ENCODE peak calls at places on chromosome 22, in nine cellular contexts. One of them, this sample, is unnamed.
A peak's percentile ranks its signal among the peaks of the same experiment; 100 is the strongest.

GRCh38 chr22:45692549-45692948 is 20.9 kb downstream of the ATXN10 start:
- DNase-seq in testis: no peak
- DNase-seq in Peyer's patch: no peak
- DNase-seq in ovary: no peak
- DNase-seq in tibial nerve: no peak
- DNase-seq in right lobe of liver: no peak
- DNase-seq in endothelial cell of umbilical vein: peak; percentile 79
- DNase-seq in A549: peak; percentile 60
- DNase-seq in spleen: no peak
- DNase-seq in this sample: no peak

GRCh38 chr22:29129644-29130201 is 56.9 kb downstream of the KREMEN1 start:
- DNase-seq in testis: no peak
- DNase-seq in Peyer's patch: no peak
- DNase-seq in tibial nerve: no peak
- DNase-seq in endothelial cell of umbilical vein: no peak
- DNase-seq in ovary: no peak
- DNase-seq in spleen: no peak
- DNase-seq in right lobe of liver: no peak
- DNase-seq in A549: no peak
- DNase-seq in this sample: no peak

GRCh38 chr22:49023161-49023878 is 804.4 kb downstream of the BRD1 start:
- DNase-seq in testis: no peak
- DNase-seq in spleen: peak; percentile 66
- DNase-seq in Peyer's patch: no peak
- DNase-seq in endothelial cell of umbilical vein: no peak
- DNase-seq in tibial nerve: no peak
- DNase-seq in ovary: no peak
- DNase-seq in right lobe of liver: no peak
- DNase-seq in A549: no peak
- DNase-seq in this sample: no peak

GRCh38 chr22:30671071-30671470 is 3.4 kb upstream of the DUSP18 start:
- DNase-seq in Peyer's patch: no peak
- DNase-seq in A549: no peak
- DNase-seq in testis: peak; percentile 64
- DNase-seq in ovary: no peak
- DNase-seq in endothelial cell of umbilical vein: no peak
- DNase-seq in spleen: no peak
- DNase-seq in tibial nerve: no peak
- DNase-seq in right lobe of liver: no peak
- DNase-seq in this sample: no peak

GRCh38 chr22:28146401-28147304 is 227.6 kb upstream of the PITPNB start:
- DNase-seq in Peyer's patch: no peak
- DNase-seq in right lobe of liver: no peak
- DNase-seq in A549: no peak
- DNase-seq in endothelial cell of umbilical vein: no peak
- DNase-seq in tibial nerve: no peak
- DNase-seq in spleen: no peak
- DNase-seq in testis: no peak
- DNase-seq in ovary: no peak
- DNase-seq in this sample: no peak

GRCh38 chr22:38826801-38827200 is 17.0 kb downstream of the NPTXR start:
- DNase-seq in A549: no peak
- DNase-seq in right lobe of liver: no peak
- DNase-seq in endothelial cell of umbilical vein: no peak
- DNase-seq in Peyer's patch: no peak
- DNase-seq in testis: no peak
- DNase-seq in spleen: no peak
- DNase-seq in tibial nerve: no peak
- DNase-seq in ovary: no peak
- DNase-seq in this sample: no peak

GRCh38 chr22:46025973-46026906 is 49.3 kb upstream of the WNT7B start:
- DNase-seq in spleen: peak; percentile 63
- DNase-seq in ovary: peak; percentile 43
- DNase-seq in testis: no peak
- DNase-seq in right lobe of liver: peak; percentile 35
- DNase-seq in endothelial cell of umbilical vein: no peak
- DNase-seq in A549: no peak
- DNase-seq in Peyer's patch: no peak
- DNase-seq in tibial nerve: peak; percentile 7
- DNase-seq in this sample: no peak

GRCh38 chr22:40323681-40324083 is 22.6 kb upstream of the ADSL start:
- DNase-seq in tibial nerve: no peak
- DNase-seq in testis: peak; percentile 43
- DNase-seq in right lobe of liver: no peak
- DNase-seq in Peyer's patch: no peak
- DNase-seq in ovary: no peak
- DNase-seq in spleen: no peak
- DNase-seq in endothelial cell of umbilical vein: no peak
- DNase-seq in A549: no peak
- DNase-seq in this sample: no peak

GRCh38 chr22:30038219-30038618 is 42.0 kb upstream of the HORMAD2 start:
- DNase-seq in testis: no peak
- DNase-seq in endothelial cell of umbilical vein: peak; percentile 68
- DNase-seq in tibial nerve: no peak
- DNase-seq in spleen: no peak
- DNase-seq in Peyer's patch: no peak
- DNase-seq in A549: peak; percentile 38
- DNase-seq in right lobe of liver: no peak
- DNase-seq in ovary: no peak
- DNase-seq in this sample: no peak

GRCh38 chr22:23263651-23264555 is 83.6 kb downstream of the BCR start:
- DNase-seq in A549: no peak
- DNase-seq in spleen: peak; percentile 88
- DNase-seq in ovary: no peak
- DNase-seq in right lobe of liver: no peak
- DNase-seq in endothelial cell of umbilical vein: no peak
- DNase-seq in testis: no peak
- DNase-seq in tibial nerve: no peak
- DNase-seq in Peyer's patch: peak; percentile 52
- DNase-seq in this sample: no peak

GRCh38 chr22:40329466-40329865 is 16.8 kb upstream of the ADSL start:
- DNase-seq in Peyer's patch: no peak
- DNase-seq in endothelial cell of umbilical vein: no peak
- DNase-seq in ovary: no peak
- DNase-seq in right lobe of liver: no peak
- DNase-seq in A549: no peak
- DNase-seq in tibial nerve: no peak
- DNase-seq in spleen: no peak
- DNase-seq in testis: no peak
- DNase-seq in this sample: no peak

GRCh38 chr22:50342651-50343540 is at the start of gene PPP6R2:
- DNase-seq in tibial nerve: peak; percentile 78
- DNase-seq in ovary: peak; percentile 87
- DNase-seq in Peyer's patch: peak; percentile 84
- DNase-seq in right lobe of liver: peak; percentile 88
- DNase-seq in testis: peak; percentile 86
- DNase-seq in A549: peak; percentile 68
- DNase-seq in endothelial cell of umbilical vein: peak; percentile 44
- DNase-seq in spleen: peak; percentile 97
- DNase-seq in this sample: no peak

GRCh38 chr22:22048981-22049531 is 66.5 kb upstream of the TOP3B start:
- DNase-seq in right lobe of liver: no peak
- DNase-seq in Peyer's patch: no peak
- DNase-seq in spleen: no peak
- DNase-seq in tibial nerve: no peak
- DNase-seq in A549: no peak
- DNase-seq in ovary: no peak
- DNase-seq in testis: no peak
- DNase-seq in endothelial cell of umbilical vein: no peak
- DNase-seq in this sample: no peak
- H3K4me3 ChIP-seq in right lobe of liver: no peak overlapping the region
- H3K4me3 ChIP-seq in Peyer's patch: no peak overlapping the region
- H3K4me3 ChIP-seq in spleen: no peak overlapping the region
- H3K4me3 ChIP-seq in tibial nerve: no peak overlapping the region
- H3K4me3 ChIP-seq in A549: no peak overlapping the region
- H3K4me3 ChIP-seq in ovary: no peak overlapping the region
- H3K4me3 ChIP-seq in testis: no peak overlapping the region
- H3K4me3 ChIP-seq in endothelial cell of umbilical vein: no peak overlapping the region
- H3K4me3 ChIP-seq in this sample: no peak overlapping the region

GRCh38 chr22:44332946-44333345 is 20.2 kb upstream of the SHISAL1 start:
- DNase-seq in Peyer's patch: no peak
- DNase-seq in right lobe of liver: no peak
- DNase-seq in testis: no peak
- DNase-seq in endothelial cell of umbilical vein: no peak
- DNase-seq in tibial nerve: no peak
- DNase-seq in ovary: no peak
- DNase-seq in spleen: no peak
- DNase-seq in A549: no peak
- DNase-seq in this sample: no peak

GRCh38 chr22:44335903-44336803 is 23.4 kb upstream of the SHISAL1 start:
- DNase-seq in Peyer's patch: no peak
- DNase-seq in ovary: no peak
- DNase-seq in tibial nerve: no peak
- DNase-seq in endothelial cell of umbilical vein: no peak
- DNase-seq in testis: no peak
- DNase-seq in A549: no peak
- DNase-seq in right lobe of liver: no peak
- DNase-seq in spleen: no peak
- DNase-seq in this sample: no peak

GRCh38 chr22:44335066-44335839 is 22.5 kb upstream of the SHISAL1 start:
- DNase-seq in A549: no peak
- DNase-seq in right lobe of liver: no peak
- DNase-seq in Peyer's patch: no peak
- DNase-seq in spleen: no peak
- DNase-seq in ovary: no peak
- DNase-seq in tibial nerve: no peak
- DNase-seq in testis: no peak
- DNase-seq in endothelial cell of umbilical vein: no peak
- DNase-seq in this sample: no peak

GRCh38 chr22:44331881-44332714 is 19.3 kb upstream of the SHISAL1 start:
- DNase-seq in spleen: no peak
- DNase-seq in tibial nerve: no peak
- DNase-seq in A549: peak; percentile 22
- DNase-seq in Peyer's patch: no peak
- DNase-seq in ovary: no peak
- DNase-seq in endothelial cell of umbilical vein: no peak
- DNase-seq in right lobe of liver: no peak
- DNase-seq in testis: peak; percentile 39
- DNase-seq in this sample: no peak

DNA sequence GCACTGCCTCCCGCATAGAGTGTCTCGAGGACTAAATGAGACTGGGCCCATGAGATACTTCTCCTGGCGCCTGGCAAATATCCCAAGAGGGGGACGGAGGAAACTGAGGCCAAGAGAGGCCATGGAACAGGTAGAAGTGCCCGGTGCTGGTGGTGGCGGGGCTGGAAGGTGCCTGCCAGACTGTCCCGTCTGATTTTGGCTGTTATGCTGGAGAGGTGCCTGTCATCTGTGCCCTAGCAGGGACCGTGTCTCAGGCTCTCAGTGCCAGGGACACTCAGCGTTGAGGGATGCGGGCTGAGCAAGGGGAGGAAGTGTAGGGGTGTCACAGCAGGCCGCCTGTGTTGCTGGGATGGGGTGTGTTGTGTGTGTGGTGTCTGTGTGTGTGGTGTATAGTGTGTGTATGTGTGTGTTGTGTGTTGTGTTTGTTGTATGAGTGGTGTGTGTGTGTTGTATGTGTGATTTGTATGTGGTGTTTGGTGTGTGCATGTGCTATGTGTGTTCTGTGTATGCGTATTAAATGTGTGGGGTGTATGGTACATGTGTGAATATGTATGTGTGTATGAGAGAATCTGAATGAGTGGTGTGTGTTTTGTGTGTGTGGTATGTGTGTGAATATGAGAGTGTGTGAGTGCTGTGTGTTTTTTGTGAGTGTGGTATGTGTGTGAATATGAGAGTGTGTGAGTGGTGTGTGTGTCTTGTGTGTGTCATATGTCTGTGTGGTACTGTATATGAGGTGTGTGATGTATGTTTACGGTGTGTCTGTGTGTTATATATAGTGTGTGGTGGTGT is 21.3 kb upstream of the SHISAL1 start:
- DNase-seq in spleen: no peak
- DNase-seq in tibial nerve: no peak
- DNase-seq in testis: no peak
- DNase-seq in A549: no peak
- DNase-seq in ovary: no peak
- DNase-seq in Peyer's patch: no peak
- DNase-seq in endothelial cell of umbilical vein: no peak
- DNase-seq in right lobe of liver: no peak
- DNase-seq in this sample: no peak
- H3K4me1 ChIP-seq in spleen: peaks cover 25% of the 10 kb centered on the region
- H3K4me1 ChIP-seq in tibial nerve: no peaks in the 10 kb centered on the region
- H3K4me1 ChIP-seq in testis: peaks cover 3% of the 10 kb centered on the region
- H3K4me1 ChIP-seq in A549: peaks cover 30% of the 10 kb centered on the region
- H3K4me1 ChIP-seq in ovary: peaks cover 1% of the 10 kb centered on the region
- H3K4me1 ChIP-seq in Peyer's patch: no peaks in the 10 kb centered on the region
- H3K4me1 ChIP-seq in endothelial cell of umbilical vein: no peaks in the 10 kb centered on the region
- H3K4me1 ChIP-seq in right lobe of liver: no peaks in the 10 kb centered on the region
- H3K4me1 ChIP-seq in this sample: peaks cover 10% of the 10 kb centered on the region

DNA sequence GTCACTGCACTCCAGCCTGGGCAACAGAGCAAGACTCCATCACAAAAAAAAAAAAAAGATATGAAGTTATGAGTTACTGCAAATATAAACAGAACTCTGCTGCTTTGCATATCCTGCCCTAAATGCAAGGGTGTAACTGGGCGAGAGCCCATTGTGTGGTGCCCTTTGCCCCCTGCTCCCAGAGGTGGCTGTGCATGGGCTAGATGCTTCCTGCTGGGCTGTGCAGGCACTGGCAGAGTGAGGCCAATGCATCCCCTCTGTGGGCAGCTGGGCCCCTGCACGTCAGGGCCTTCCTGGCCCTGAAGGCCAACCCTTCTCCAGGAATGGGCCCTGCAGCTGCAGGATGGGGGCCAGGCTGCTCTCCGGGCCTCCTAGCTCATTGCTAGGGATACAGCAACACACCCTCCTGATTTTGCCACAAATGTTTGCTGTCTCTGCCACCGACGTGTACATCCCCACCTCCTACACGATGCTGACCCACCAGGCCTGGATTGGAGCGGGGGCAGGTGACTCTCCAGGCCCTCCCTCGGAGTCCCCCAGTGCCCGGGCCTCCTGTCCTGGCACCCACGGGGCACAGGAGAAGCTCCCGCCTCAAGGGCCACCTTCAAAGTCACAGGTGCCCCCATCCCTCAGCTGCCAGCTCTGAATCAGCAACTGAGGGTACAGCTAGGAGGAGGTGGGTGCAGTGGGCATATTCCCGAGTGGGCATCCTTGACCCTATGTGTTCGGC is 40.7 kb upstream of the COMT start:
- DNase-seq in A549: no peak
- DNase-seq in spleen: no peak
- DNase-seq in Peyer's patch: no peak
- DNase-seq in endothelial cell of umbilical vein: no peak
- DNase-seq in right lobe of liver: no peak
- DNase-seq in ovary: no peak
- DNase-seq in tibial nerve: no peak
- DNase-seq in testis: no peak
- DNase-seq in this sample: no peak
- TF ChIP-seq POLR2A in A549: no peak
- TF ChIP-seq POLR2A in spleen: no peak
- TF ChIP-seq POLR2A in Peyer's patch: no peak
- TF ChIP-seq POLR2A in endothelial cell of umbilical vein: no peak
- TF ChIP-seq POLR2A in right lobe of liver: no peak
- TF ChIP-seq POLR2A in ovary: no peak
- TF ChIP-seq POLR2A in tibial nerve: no peak
- TF ChIP-seq POLR2A in testis: no peak
- TF ChIP-seq POLR2A in this sample: no peak

GRCh38 chr22:37639070-37639760 is at the start of gene SH3BP1:
- DNase-seq in spleen: peak; percentile 94
- DNase-seq in endothelial cell of umbilical vein: no peak
- DNase-seq in Peyer's patch: peak; percentile 75
- DNase-seq in tibial nerve: no peak
- DNase-seq in ovary: no peak
- DNase-seq in A549: no peak
- DNase-seq in right lobe of liver: peak; percentile 52
- DNase-seq in testis: no peak
- DNase-seq in this sample: no peak
- H3K4me3 ChIP-seq in spleen: peak within 1 kb of the TSS; percentile 56
- H3K4me3 ChIP-seq in endothelial cell of umbilical vein: peak within 1 kb of the TSS; percentile 30
- H3K4me3 ChIP-seq in Peyer's patch: peak within 1 kb of the TSS; percentile 73
- H3K4me3 ChIP-seq in tibial nerve: peak within 1 kb of the TSS; percentile 67
- H3K4me3 ChIP-seq in ovary: peak within 1 kb of the TSS; percentile 47
- H3K4me3 ChIP-seq in A549: peak within 1 kb of the TSS; percentile 58
- H3K4me3 ChIP-seq in right lobe of liver: peak within 1 kb of the TSS; percentile 41
- H3K4me3 ChIP-seq in testis: peak within 1 kb of the TSS; percentile 67
- H3K4me3 ChIP-seq in this sample: peak within 1 kb of the TSS; percentile 59

This sample was measured in vagina.